ENCODE peak calls at places on chromosome 18, in ten cellular contexts. E is right cardiac atrium; Q is activated naive CD8-positive, alpha-beta T cell treated with anti-CD3 and anti-CD28 coated beads, Interleukin-2, amount 10 ng/mL, durations not matched to agents 7 days and 5 days; N is pancreas; Y is activated CD4-positive, alpha-beta T cell treated with anti-CD3 and anti-CD28 coated beads for 36 hours; K is T-cell; V is naive B cell; S is CD8-positive, alpha-beta T cell; H is omental fat pad; B is Right ventricle myocardium superior. W is an unnamed sample.

GRCh38 chr18:49274188-49274714 is 186.2 kb downstream of the DYM start:
- ATAC-seq in E (no peak), Q (no peak), N (no peak), Y (no peak), K (no peak), V (no peak), S (no peak), H (no peak), B (no peak), W (no peak)

GRCh38 chr18:58315041-58315440 is 271.0 kb downstream of the NEDD4L start:
- ATAC-seq in E (no peak), Q (no peak), N (no peak), Y (no peak), K (no peak), V (no peak), S (no peak), H (no peak), B (no peak), W (no peak)

GRCh38 chr18:24089059-24089458 is 49.8 kb upstream of the CABYR start:
- ATAC-seq in E (peak), Q (no peak), N (no peak), Y (no peak), K (no peak), V (no peak), S (no peak), H (no peak), B (peak), W (no peak)

GRCh38 chr18:12883003-12883683 is 894 bp downstream of the PTPN2 start:
- ATAC-seq in E (peak), Q (peak), N (peak), Y (no peak), K (peak), V (no peak), S (no peak), H (peak), B (peak), W (peak)

GRCh38 chr18:71899707-71900483 is 644.2 kb downstream of the CBLN2 start:
- ATAC-seq in E (no peak), Q (no peak), N (no peak), Y (no peak), K (no peak), V (no peak), S (no peak), H (no peak), B (no peak), W (no peak)

GRCh38 chr18:55264108-55264507 is 304.8 kb upstream of the CCDC68 start:
- ATAC-seq in E (no peak), Q (no peak), N (no peak), Y (no peak), K (no peak), V (no peak), S (no peak), H (peak), B (peak), W (no peak)

GRCh38 chr18:23943104-23943503 is 71.5 kb upstream of the TTC39C start:
- ATAC-seq in E (no peak), Q (peak), N (no peak), Y (peak), K (peak), V (no peak), S (peak), H (no peak), B (no peak), W (no peak)

GRCh38 chr18:22932885-22933205 is 283 bp upstream of the RBBP8 start:
- ATAC-seq in E (peak), Q (peak), N (peak), Y (peak), K (peak), V (no peak), S (no peak), H (peak), B (peak), W (no peak)

GRCh38 chr18:29874519-29875098 is 1167.9 kb downstream of the DSC3 start:
- ATAC-seq in E (no peak), Q (no peak), N (no peak), Y (no peak), K (no peak), V (no peak), S (no peak), H (peak), B (no peak), W (no peak)

GRCh38 chr18:75477913-75478312 is 50.4 kb upstream of the SMIM21 start:
- ATAC-seq in E (peak), Q (no peak), N (no peak), Y (no peak), K (no peak), V (no peak), S (no peak), H (no peak), B (peak), W (peak)

GRCh38 chr18:63344263-63344662 is 22.7 kb downstream of the KDSR start:
- ATAC-seq in E (no peak), Q (no peak), N (no peak), Y (no peak), K (no peak), V (no peak), S (no peak), H (no peak), B (no peak), W (no peak)

GRCh38 chr18:8218263-8218662 is 391.0 kb upstream of the RAB12 start:
- ATAC-seq in E (no peak), Q (no peak), N (no peak), Y (no peak), K (no peak), V (no peak), S (no peak), H (no peak), B (no peak), W (no peak)

GRCh38 chr18:73594749-73595148 is 552.9 kb downstream of the FBXO15 start:
- ATAC-seq in E (peak), Q (no peak), N (no peak), Y (no peak), K (no peak), V (no peak), S (no peak), H (no peak), B (no peak), W (no peak)

GRCh38 chr18:51278045-51278649 is 80.7 kb upstream of the MEX3C start:
- ATAC-seq in E (no peak), Q (peak), N (peak), Y (peak), K (no peak), V (no peak), S (no peak), H (no peak), B (no peak), W (peak)

GRCh38 chr18:9753863-9754262 is 45.8 kb downstream of the RAB31 start:
- ATAC-seq in E (no peak), Q (no peak), N (no peak), Y (no peak), K (no peak), V (no peak), S (no peak), H (no peak), B (no peak), W (peak)

GRCh38 chr18:11096839-11097750 is 52.3 kb downstream of the PIEZO2 start:
- ATAC-seq in E (no peak), Q (no peak), N (no peak), Y (no peak), K (no peak), V (no peak), S (no peak), H (no peak), B (no peak), W (no peak)